ENCODE peak calls at places on chromosomes 13 and 19, in eight cellular contexts. One of them, this sample, is unnamed.

GRCh38 chr19:15091918-15092753 is 10.1 kb downstream of the OR1I1 start:
- DNase-seq in brain microvascular endothelial cell: peak; percentile 53
- DNase-seq in osteoblast: peak; percentile 69
- DNase-seq in upper lobe of right lung: no peak
- DNase-seq in Panc1: no peak
- DNase-seq in mammary epithelial cell: peak; percentile 41
- DNase-seq in tibial nerve: peak; percentile 85
- DNase-seq in AG10803: peak; percentile 64
- DNase-seq in this sample: peak; percentile 70

GRCh38 chr19:16345457-16345856 is 20.8 kb downstream of the KLF2 start:
- DNase-seq in AG10803: no peak
- DNase-seq in tibial nerve: no peak
- DNase-seq in mammary epithelial cell: no peak
- DNase-seq in brain microvascular endothelial cell: no peak
- DNase-seq in osteoblast: no peak
- DNase-seq in upper lobe of right lung: no peak
- DNase-seq in Panc1: no peak
- DNase-seq in this sample: no peak

GRCh38 chr19:10913716-10914340 is 14.6 kb downstream of the YIPF2 start:
- DNase-seq in osteoblast: no peak
- DNase-seq in upper lobe of right lung: no peak
- DNase-seq in AG10803: no peak
- DNase-seq in brain microvascular endothelial cell: no peak
- DNase-seq in tibial nerve: no peak
- DNase-seq in Panc1: no peak
- DNase-seq in mammary epithelial cell: no peak
- DNase-seq in this sample: no peak

GRCh38 chr13:29454931-29455481 is 140.5 kb downstream of the SLC7A1 start:
- DNase-seq in Panc1: no peak
- DNase-seq in osteoblast: no peak
- DNase-seq in tibial nerve: no peak
- DNase-seq in brain microvascular endothelial cell: no peak
- DNase-seq in upper lobe of right lung: no peak
- DNase-seq in mammary epithelial cell: peak; percentile 95
- DNase-seq in AG10803: peak; percentile 37
- DNase-seq in this sample: peak; percentile 62

GRCh38 chr19:46388311-46389095 is 24.9 kb downstream of the CCDC8 start:
- DNase-seq in brain microvascular endothelial cell: no peak
- DNase-seq in Panc1: no peak
- DNase-seq in mammary epithelial cell: no peak
- DNase-seq in osteoblast: no peak
- DNase-seq in upper lobe of right lung: peak; percentile 61
- DNase-seq in AG10803: no peak
- DNase-seq in tibial nerve: no peak
- DNase-seq in this sample: no peak

GRCh38 chr13:20974981-20975585 is 72.5 kb upstream of the XPO4 start:
- DNase-seq in mammary epithelial cell: no peak
- DNase-seq in AG10803: no peak
- DNase-seq in Panc1: no peak
- DNase-seq in upper lobe of right lung: no peak
- DNase-seq in osteoblast: no peak
- DNase-seq in brain microvascular endothelial cell: no peak
- DNase-seq in tibial nerve: no peak
- DNase-seq in this sample: peak; percentile 0

GRCh38 chr19:5134683-5135082 is 165.8 kb downstream of the KDM4B start:
- DNase-seq in Panc1: no peak
- DNase-seq in osteoblast: no peak
- DNase-seq in AG10803: no peak
- DNase-seq in brain microvascular endothelial cell: no peak
- DNase-seq in mammary epithelial cell: no peak
- DNase-seq in tibial nerve: no peak
- DNase-seq in upper lobe of right lung: no peak
- DNase-seq in this sample: no peak

GRCh38 chr13:94119360-94119936 is 360.0 kb downstream of the DCT start:
- DNase-seq in brain microvascular endothelial cell: no peak
- DNase-seq in mammary epithelial cell: no peak
- DNase-seq in osteoblast: no peak
- DNase-seq in Panc1: no peak
- DNase-seq in tibial nerve: no peak
- DNase-seq in upper lobe of right lung: peak; percentile 66
- DNase-seq in AG10803: no peak
- DNase-seq in this sample: no peak

GRCh38 chr13:114099918-114100445 is 32.4 kb downstream of the RASA3 start:
- DNase-seq in tibial nerve: no peak
- DNase-seq in mammary epithelial cell: no peak
- DNase-seq in osteoblast: peak; percentile 94
- DNase-seq in Panc1: no peak
- DNase-seq in brain microvascular endothelial cell: no peak
- DNase-seq in AG10803: no peak
- DNase-seq in upper lobe of right lung: peak; percentile 56
- DNase-seq in this sample: peak; percentile 34

GRCh38 chr19:2215281-2215751 is 20.8 kb downstream of the PLEKHJ1 start:
- DNase-seq in upper lobe of right lung: no peak
- DNase-seq in Panc1: no peak
- DNase-seq in brain microvascular endothelial cell: no peak
- DNase-seq in tibial nerve: no peak
- DNase-seq in AG10803: no peak
- DNase-seq in mammary epithelial cell: no peak
- DNase-seq in osteoblast: no peak
- DNase-seq in this sample: no peak

GRCh38 chr19:50414850-50415660 is 3.7 kb upstream of the SPIB start:
- DNase-seq in Panc1: no peak
- DNase-seq in brain microvascular endothelial cell: peak; percentile 64
- DNase-seq in tibial nerve: peak; percentile 63
- DNase-seq in upper lobe of right lung: peak; percentile 92
- DNase-seq in AG10803: peak; percentile 48
- DNase-seq in osteoblast: peak; percentile 99
- DNase-seq in mammary epithelial cell: peak; percentile 18
- DNase-seq in this sample: peak; percentile 60

GRCh38 chr19:46019270-46019669 is 3.6 kb downstream of the PGLYRP1 start:
- DNase-seq in Panc1: no peak
- DNase-seq in upper lobe of right lung: no peak
- DNase-seq in tibial nerve: no peak
- DNase-seq in osteoblast: no peak
- DNase-seq in AG10803: no peak
- DNase-seq in brain microvascular endothelial cell: no peak
- DNase-seq in mammary epithelial cell: no peak
- DNase-seq in this sample: no peak

GRCh38 chr13:70128098-70128497 is 19.8 kb upstream of the KLHL1 start:
- DNase-seq in tibial nerve: no peak
- DNase-seq in mammary epithelial cell: no peak
- DNase-seq in osteoblast: no peak
- DNase-seq in upper lobe of right lung: no peak
- DNase-seq in Panc1: no peak
- DNase-seq in AG10803: no peak
- DNase-seq in brain microvascular endothelial cell: no peak
- DNase-seq in this sample: no peak

GRCh38 chr13:48567521-48568331 is 34.8 kb upstream of the RCBTB2 start:
- DNase-seq in mammary epithelial cell: no peak
- DNase-seq in upper lobe of right lung: no peak
- DNase-seq in brain microvascular endothelial cell: no peak
- DNase-seq in Panc1: no peak
- DNase-seq in AG10803: peak; percentile 38
- DNase-seq in osteoblast: peak; percentile 58
- DNase-seq in tibial nerve: no peak
- DNase-seq in this sample: peak; percentile 73

GRCh38 chr19:38975861-38976271 is 324 bp upstream of the FBXO17 start:
- DNase-seq in AG10803: peak; percentile 38
- DNase-seq in brain microvascular endothelial cell: no peak
- DNase-seq in tibial nerve: no peak
- DNase-seq in Panc1: peak; percentile 88
- DNase-seq in mammary epithelial cell: no peak
- DNase-seq in osteoblast: peak; percentile 80
- DNase-seq in upper lobe of right lung: no peak
- DNase-seq in this sample: no peak

GRCh38 chr19:37905936-37906867 is at the start of gene WDR87:
- DNase-seq in mammary epithelial cell: peak; percentile 31
- DNase-seq in tibial nerve: no peak
- DNase-seq in osteoblast: peak; percentile 63
- DNase-seq in Panc1: no peak
- DNase-seq in brain microvascular endothelial cell: no peak
- DNase-seq in upper lobe of right lung: peak; percentile 79
- DNase-seq in AG10803: peak; percentile 6
- DNase-seq in this sample: peak; percentile 75

GRCh38 chr13:109212630-109213029 is 573.8 kb downstream of the IRS2 start:
- DNase-seq in AG10803: no peak
- DNase-seq in tibial nerve: no peak
- DNase-seq in brain microvascular endothelial cell: no peak
- DNase-seq in osteoblast: no peak
- DNase-seq in mammary epithelial cell: no peak
- DNase-seq in Panc1: no peak
- DNase-seq in upper lobe of right lung: no peak
- DNase-seq in this sample: peak; percentile 31

GRCh38 chr13:100234006-100234405 is 145.1 kb downstream of the PCCA start:
- DNase-seq in brain microvascular endothelial cell: no peak
- DNase-seq in upper lobe of right lung: no peak
- DNase-seq in tibial nerve: no peak
- DNase-seq in osteoblast: no peak
- DNase-seq in mammary epithelial cell: no peak
- DNase-seq in AG10803: no peak
- DNase-seq in Panc1: no peak
- DNase-seq in this sample: peak; percentile 69

GRCh38 chr13:79749985-79750551 is 269.1 kb downstream of the NDFIP2 start:
- DNase-seq in tibial nerve: peak; percentile 86
- DNase-seq in brain microvascular endothelial cell: peak; percentile 96
- DNase-seq in Panc1: no peak
- DNase-seq in upper lobe of right lung: no peak
- DNase-seq in AG10803: peak; percentile 100
- DNase-seq in osteoblast: no peak
- DNase-seq in mammary epithelial cell: peak; percentile 69
- DNase-seq in this sample: no peak

GRCh38 chr13:22220186-22221160 is 549.6 kb downstream of the FGF9 start:
- DNase-seq in mammary epithelial cell: no peak
- DNase-seq in upper lobe of right lung: no peak
- DNase-seq in brain microvascular endothelial cell: no peak
- DNase-seq in tibial nerve: no peak
- DNase-seq in osteoblast: no peak
- DNase-seq in AG10803: peak; percentile 74
- DNase-seq in Panc1: no peak
- DNase-seq in this sample: no peak
- H3K4me3 ChIP-seq in mammary epithelial cell: no peak overlapping the region
- H3K4me3 ChIP-seq in upper lobe of right lung: no peak overlapping the region
- H3K4me3 ChIP-seq in brain microvascular endothelial cell: no peak overlapping the region
- H3K4me3 ChIP-seq in tibial nerve: no peak overlapping the region
- H3K4me3 ChIP-seq in osteoblast: no peak overlapping the region
- H3K4me3 ChIP-seq in AG10803: peak overlapping the region; percentile 5
- H3K4me3 ChIP-seq in Panc1: no peak overlapping the region
- H3K4me3 ChIP-seq in this sample: no peak overlapping the region

DNA sequence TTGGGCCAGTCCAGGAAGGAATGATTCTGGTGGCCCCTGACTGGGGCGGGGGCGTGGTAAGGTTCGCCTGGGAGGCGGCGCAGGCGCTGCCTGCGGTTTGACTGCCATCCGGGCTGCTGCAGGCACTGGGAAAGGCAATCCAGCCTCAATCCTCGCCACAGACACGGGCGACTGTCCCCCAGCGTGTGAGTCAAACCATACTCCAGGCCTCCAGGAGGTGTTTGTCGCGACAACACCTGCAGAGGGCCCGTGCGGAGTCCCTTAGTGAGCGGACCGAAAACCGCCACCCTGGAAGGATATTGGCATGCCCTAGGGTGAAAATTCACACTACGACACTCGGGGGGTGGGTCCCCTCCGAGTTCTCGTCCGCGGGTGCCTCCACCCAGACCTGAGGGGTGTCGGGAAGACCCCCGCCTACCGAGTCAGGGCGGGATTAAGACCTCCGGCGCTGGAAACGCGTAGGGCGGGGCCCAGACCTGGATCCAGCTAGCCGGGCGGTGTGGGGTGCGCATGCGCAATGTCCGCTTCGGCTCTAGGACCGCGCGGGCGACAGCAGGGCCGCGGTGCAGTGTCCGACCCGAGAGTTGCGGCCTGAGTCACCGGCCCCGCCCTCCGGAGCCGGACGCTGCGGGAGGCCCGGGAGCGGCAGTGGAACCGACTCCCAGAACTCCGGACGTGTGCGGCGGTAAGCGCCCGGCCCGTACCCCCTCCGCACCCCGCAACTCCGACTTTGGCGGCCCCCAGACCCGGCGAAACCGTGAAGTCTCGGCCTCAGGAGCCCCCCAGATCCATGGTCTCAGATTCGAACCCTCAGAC is at the start of gene CAPNS1:
- DNase-seq in osteoblast: peak; percentile 100
- DNase-seq in mammary epithelial cell: peak; percentile 95
- DNase-seq in upper lobe of right lung: peak; percentile 99
- DNase-seq in AG10803: peak; percentile 93
- DNase-seq in tibial nerve: peak; percentile 87
- DNase-seq in brain microvascular endothelial cell: peak; percentile 95
- DNase-seq in Panc1: peak; percentile 90
- DNase-seq in this sample: peak; percentile 94
- TF ChIP-seq CTCF in osteoblast: no peak
- TF ChIP-seq CTCF in mammary epithelial cell: peak; percentile 28
- TF ChIP-seq CTCF in upper lobe of right lung: no peak
- TF ChIP-seq CTCF in AG10803: peak; percentile 8
- TF ChIP-seq CTCF in tibial nerve: peak; percentile 52
- TF ChIP-seq CTCF in brain microvascular endothelial cell: peak; percentile 14
- TF ChIP-seq CTCF in Panc1: no peak
- TF ChIP-seq CTCF in this sample: no peak

GRCh38 chr19:29873801-29874575 is 62.2 kb downstream of the CCNE1 start:
- DNase-seq in osteoblast: no peak
- DNase-seq in Panc1: no peak
- DNase-seq in upper lobe of right lung: no peak
- DNase-seq in tibial nerve: no peak
- DNase-seq in brain microvascular endothelial cell: no peak
- DNase-seq in mammary epithelial cell: no peak
- DNase-seq in AG10803: no peak
- DNase-seq in this sample: no peak

GRCh38 chr19:29878973-29879654 is 62.9 kb upstream of the URI1 start:
- DNase-seq in Panc1: peak; percentile 39
- DNase-seq in osteoblast: peak; percentile 92
- DNase-seq in mammary epithelial cell: peak; percentile 32
- DNase-seq in AG10803: peak; percentile 45
- DNase-seq in tibial nerve: peak; percentile 8
- DNase-seq in brain microvascular endothelial cell: peak; percentile 32
- DNase-seq in upper lobe of right lung: no peak
- DNase-seq in this sample: peak; percentile 43

GRCh38 chr19:29873024-29873800 is 61.4 kb downstream of the CCNE1 start:
- DNase-seq in mammary epithelial cell: no peak
- DNase-seq in osteoblast: peak; percentile 95
- DNase-seq in brain microvascular endothelial cell: no peak
- DNase-seq in Panc1: no peak
- DNase-seq in upper lobe of right lung: peak; percentile 75
- DNase-seq in tibial nerve: peak; percentile 9
- DNase-seq in AG10803: peak; percentile 20
- DNase-seq in this sample: peak; percentile 44

GRCh38 chr19:29876414-29876813 is 64.6 kb downstream of the CCNE1 start:
- DNase-seq in mammary epithelial cell: no peak
- DNase-seq in AG10803: no peak
- DNase-seq in osteoblast: no peak
- DNase-seq in Panc1: no peak
- DNase-seq in upper lobe of right lung: no peak
- DNase-seq in brain microvascular endothelial cell: no peak
- DNase-seq in tibial nerve: no peak
- DNase-seq in this sample: no peak

GRCh38 chr19:29875931-29876330 is 64.1 kb downstream of the CCNE1 start:
- DNase-seq in brain microvascular endothelial cell: no peak
- DNase-seq in mammary epithelial cell: no peak
- DNase-seq in upper lobe of right lung: no peak
- DNase-seq in tibial nerve: no peak
- DNase-seq in AG10803: no peak
- DNase-seq in osteoblast: no peak
- DNase-seq in Panc1: no peak
- DNase-seq in this sample: no peak
- H3K4me3 ChIP-seq in brain microvascular endothelial cell: no peak overlapping the region
- H3K4me3 ChIP-seq in mammary epithelial cell: no peak overlapping the region
- H3K4me3 ChIP-seq in upper lobe of right lung: no peak overlapping the region
- H3K4me3 ChIP-seq in tibial nerve: no peak overlapping the region
- H3K4me3 ChIP-seq in AG10803: no peak overlapping the region
- H3K4me3 ChIP-seq in osteoblast: no peak overlapping the region
- H3K4me3 ChIP-seq in Panc1: no peak overlapping the region
- H3K4me3 ChIP-seq in this sample: no peak overlapping the region

GRCh38 chr19:17725422-17726078 is 6.3 kb downstream of the MAP1S start:
- DNase-seq in mammary epithelial cell: no peak
- DNase-seq in Panc1: no peak
- DNase-seq in brain microvascular endothelial cell: no peak
- DNase-seq in AG10803: no peak
- DNase-seq in tibial nerve: no peak
- DNase-seq in osteoblast: peak; percentile 79
- DNase-seq in upper lobe of right lung: no peak
- DNase-seq in this sample: no peak
- TF ChIP-seq CTCF in mammary epithelial cell: peak; percentile 47
- TF ChIP-seq CTCF in Panc1: peak; percentile 73
- TF ChIP-seq CTCF in brain microvascular endothelial cell: peak; percentile 56
- TF ChIP-seq CTCF in AG10803: peak; percentile 13
- TF ChIP-seq CTCF in tibial nerve: no peak
- TF ChIP-seq CTCF in osteoblast: peak; percentile 22
- TF ChIP-seq CTCF in upper lobe of right lung: peak; percentile 17
- TF ChIP-seq CTCF in this sample: peak; percentile 42